ENCODE peak calls at places on chromosomes 7 and 10, in four cellular contexts. Y is ascending aorta, E is upper lobe of left lung, N is endodermal cell. I is an unnamed sample. For H3K36me3, the result is how much of the 10 kb centered on the place peaks cover.

GRCh38 chr10:91284486-91285090 is 64.1 kb downstream of the PCGF5 start:
- DNase-seq in Y (no peak), N (no peak), E (no peak), I (no peak)

GRCh38 chr10:60367014-60367413 is 22.7 kb downstream of the ANK3 start:
- DNase-seq in E (no peak), Y (no peak), N (no peak), I (no peak)

GRCh38 chr7:38632411-38632810 is 1.2 kb upstream of the AMPH start:
- DNase-seq in E (no peak), N (no peak), Y (no peak), I (no peak)

GRCh38 chr10:107616463-107617131 is 452.1 kb upstream of the SORCS1 start:
- DNase-seq in N (no peak), Y (no peak), E (no peak), I (no peak)

GRCh38 chr10:122113161-122113944 is 124.4 kb downstream of the TACC2 start:
- DNase-seq in E (peak), N (peak), Y (peak), I (no peak)

GRCh38 chr7:156095908-156096539 is 283.8 kb upstream of the SHH start:
- DNase-seq in E (no peak), Y (no peak), N (peak), I (no peak)

GRCh38 chr10:50600286-50600685 is 23.5 kb downstream of the SGMS1 start:
- DNase-seq in Y (no peak), E (no peak), N (no peak), I (no peak)

GRCh38 chr7:41544241-41544640 is 158.6 kb downstream of the INHBA start:
- DNase-seq in E (no peak), N (no peak), Y (no peak), I (no peak)

GRCh38 chr10:92690211-92691041 is 671 bp downstream of the HHEX start:
- DNase-seq in E (peak), Y (no peak), N (peak), I (no peak)

GRCh38 chr10:125820705-125821104 is 2.4 kb downstream of the UROS start:
- DNase-seq in N (peak), Y (no peak), E (no peak), I (no peak)

GRCh38 chr10:130138479-130138866 is 2.3 kb downstream of the GLRX3 start:
- DNase-seq in N (no peak), E (peak), Y (no peak), I (no peak)

GRCh38 chr7:47670738-47671137 is 88.8 kb upstream of the TNS3 start:
- DNase-seq in N (no peak), E (no peak), Y (no peak), I (peak)

GRCh38 chr10:103451091-103451801 is 924 bp downstream of the CALHM2 start:
- DNase-seq in Y (no peak), N (no peak), E (peak), I (peak)

GRCh38 chr7:12737836-12738235 is 50.4 kb downstream of the ARL4A start:
- DNase-seq in Y (no peak), N (no peak), E (no peak), I (no peak)

GRCh38 chr10:125037145-125037544 is 95.2 kb downstream of the ZRANB1 start:
- DNase-seq in Y (no peak), N (peak), E (peak), I (no peak)

GRCh38 chr7:100219271-100219737 is 445 bp upstream of the PVRIG start:
- DNase-seq in Y (no peak), E (no peak), N (no peak), I (no peak)

GRCh38 chr7:143375298-143376034 is 5.7 kb upstream of the ZYX start:
- DNase-seq in N (peak), E (peak), Y (no peak), I (no peak)

GRCh38 chr10:129343141-129343540 is 123.9 kb upstream of the MGMT start:
- DNase-seq in E (no peak), Y (no peak), N (no peak), I (no peak)

GRCh38 chr7:38550881-38551280 is 80.3 kb downstream of the AMPH start:
- DNase-seq in N (no peak), E (no peak), Y (no peak), I (no peak)

GRCh38 chr7:117118579-117119180 is 165.4 kb downstream of the ST7 start:
- DNase-seq in Y (no peak), E (no peak), N (no peak), I (no peak)

GRCh38 chr10:122519144-122519543 is 41.4 kb upstream of the DMBT1 start:
- DNase-seq in E (no peak), Y (no peak), N (no peak), I (no peak)

GRCh38 chr10:103545771-103546281 is 52.3 kb downstream of the NEURL1 start:
- DNase-seq in N (no peak), Y (no peak), E (no peak), I (no peak)

GRCh38 chr7:77426521-77427051 is 10.4 kb upstream of the GSAP start:
- DNase-seq in N (peak), E (no peak), Y (no peak), I (no peak)

GRCh38 chr10:63522129-63522687 is 1.0 kb downstream of the REEP3 start:
- DNase-seq in N (no peak), Y (no peak), E (no peak), I (no peak)

GRCh38 chr7:3439333-3440030 is 138.4 kb downstream of the SDK1 start:
- DNase-seq in Y (no peak), N (no peak), E (no peak), I (no peak)

GRCh38 chr10:12690525-12691139 is 310.9 kb downstream of the CCDC3 start:
- DNase-seq in N (no peak), Y (no peak), E (no peak), I (no peak)

GRCh38 chr10:9069136-9069535 is 1014.6 kb downstream of the GATA3 start:
- DNase-seq in E (no peak), Y (no peak), N (no peak), I (no peak)

GRCh38 chr7:51647931-51648351 is 331.3 kb upstream of the COBL start:
- DNase-seq in E (no peak), Y (no peak), N (peak), I (no peak)

GRCh38 chr7:18866359-18867036 is 250.9 kb downstream of the TWIST1 start:
- DNase-seq in E (peak), N (no peak), Y (peak), I (no peak)

GRCh38 chr10:8416755-8417154 is 362.3 kb downstream of the GATA3 start:
- DNase-seq in E (no peak), Y (no peak), N (no peak), I (no peak)

GRCh38 chr10:88270871-88271713 is 312.0 kb downstream of the RNLS start:
- DNase-seq in Y (no peak), E (no peak), N (no peak), I (no peak)

GRCh38 chr10:88273567-88273966 is 309.6 kb downstream of the RNLS start:
- DNase-seq in E (no peak), Y (no peak), N (no peak), I (no peak)

GRCh38 chr10:88270061-88270808 is 312.9 kb downstream of the RNLS start:
- DNase-seq in Y (no peak), E (no peak), N (no peak), I (no peak)

GRCh38 chr10:88272186-88272585 is 310.9 kb downstream of the RNLS start:
- DNase-seq in N (no peak), Y (no peak), E (no peak), I (no peak)

DNA sequence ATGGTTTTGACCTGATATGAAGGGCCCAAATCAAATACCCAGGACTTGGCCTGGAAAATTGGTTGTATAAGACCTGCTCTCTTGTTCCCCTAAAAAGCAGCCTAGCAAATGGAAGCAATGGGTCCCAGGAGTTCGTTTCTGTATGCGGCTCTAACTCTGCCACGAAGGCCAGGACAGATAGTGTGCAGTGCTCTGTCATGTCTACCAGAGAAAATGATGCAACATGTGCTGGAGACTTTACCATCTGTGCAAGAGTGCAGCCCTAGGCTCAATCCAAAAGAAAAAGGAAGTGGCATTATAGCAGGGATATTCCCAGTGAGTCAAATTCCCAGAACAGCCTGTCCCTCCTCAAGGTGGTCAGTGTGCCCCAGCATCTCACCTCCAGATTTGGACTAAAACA is 311.4 kb downstream of the RNLS start:
- DNase-seq in E (no peak), Y (no peak), N (no peak), I (no peak)
- H3K4me3 ChIP-seq in E (no peak), Y (no peak), N (no peak), I (no peak)

GRCh38 chr10:77513783-77514331 is 123.8 kb downstream of the KCNMA1 start:
- DNase-seq in N (peak), E (peak), Y (peak), I (no peak)
- H3K27ac ChIP-seq in N (peak), E (no peak), Y (peak), I (peak)

GRCh38 chr10:1366277-1366676 is 310.1 kb downstream of the WDR37 start:
- DNase-seq in Y (no peak), N (peak), E (no peak), I (no peak)

GRCh38 chr10:1367938-1368697 is 311.9 kb downstream of the WDR37 start:
- DNase-seq in E (no peak), Y (no peak), N (peak), I (no peak)

GRCh38 chr10:1365540-1366082 is 309.4 kb downstream of the WDR37 start:
- DNase-seq in N (peak), E (no peak), Y (no peak), I (no peak)

GRCh38 chr10:1368772-1369171 is 312.6 kb downstream of the WDR37 start:
- DNase-seq in N (peak), E (no peak), Y (no peak), I (no peak)

DNA sequence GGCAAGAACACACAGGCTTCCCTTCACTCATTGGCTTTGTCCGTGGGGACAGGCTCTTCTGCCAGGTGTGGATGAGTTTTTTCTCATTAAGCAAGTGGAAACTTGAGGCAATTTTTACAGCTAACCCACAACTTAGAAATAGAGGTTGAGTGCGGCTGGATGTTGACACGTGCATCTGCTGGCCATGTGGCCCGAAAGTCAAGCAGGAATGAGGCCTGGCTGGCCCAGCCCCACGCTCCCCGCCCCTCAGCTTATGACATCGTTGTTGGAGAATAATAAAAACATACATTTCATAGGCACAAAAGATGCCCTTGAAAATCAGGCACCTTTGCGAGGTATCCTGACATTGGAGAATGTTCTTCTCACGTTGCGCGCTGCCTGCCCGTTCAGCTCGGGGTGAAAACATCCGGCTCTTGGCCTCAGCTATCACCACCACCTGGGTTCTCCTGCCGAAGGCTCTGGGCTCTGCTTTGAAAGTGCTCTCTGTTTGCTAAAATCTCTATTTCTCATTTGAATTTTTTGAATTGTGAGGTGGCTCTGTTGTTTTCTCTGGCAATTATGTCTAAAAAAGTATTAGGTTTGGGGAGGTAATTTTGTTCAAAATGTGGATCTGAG is 310.7 kb downstream of the WDR37 start:
- DNase-seq in E (no peak), N (no peak), Y (no peak), I (no peak)
- H3K36me3 ChIP-seq in E (under half), N (under half), Y (under half), I (under half)

DNA sequence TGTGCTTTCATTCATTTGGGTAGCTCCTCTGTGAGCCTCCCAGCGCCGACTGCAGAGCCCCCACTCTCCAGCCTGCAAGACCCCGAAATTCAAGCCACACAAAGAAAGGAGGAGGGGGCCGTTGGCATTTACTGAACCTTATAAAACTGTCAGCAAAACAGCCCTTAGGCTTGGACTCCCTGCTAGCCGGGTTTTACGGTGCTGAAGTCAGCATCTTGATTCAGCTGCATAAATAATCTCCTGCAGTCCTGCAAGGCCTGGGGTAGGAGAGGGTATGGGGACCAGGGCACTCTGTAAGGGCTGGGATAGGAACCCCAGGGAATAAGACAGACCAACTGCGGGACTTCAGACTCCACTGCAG is 158.4 kb upstream of the PRKCQ start:
- DNase-seq in E (no peak), Y (no peak), N (peak), I (no peak)
- H3K4me3 ChIP-seq in E (no peak), Y (no peak), N (no peak), I (peak)

GRCh38 chr10:119119400-119119799 is 15.5 kb downstream of the DENND10 start:
- DNase-seq in N (no peak), E (no peak), Y (no peak), I (no peak)

GRCh38 chr10:119116326-119116951 is 12.5 kb downstream of the DENND10 start:
- DNase-seq in E (no peak), N (no peak), Y (no peak), I (no peak)

GRCh38 chr10:119113805-119114732 is 10.2 kb downstream of the DENND10 start:
- DNase-seq in E (peak), N (no peak), Y (no peak), I (no peak)

GRCh38 chr10:119118231-119118630 is 14.3 kb downstream of the DENND10 start:
- DNase-seq in Y (no peak), N (no peak), E (no peak), I (no peak)

DNA sequence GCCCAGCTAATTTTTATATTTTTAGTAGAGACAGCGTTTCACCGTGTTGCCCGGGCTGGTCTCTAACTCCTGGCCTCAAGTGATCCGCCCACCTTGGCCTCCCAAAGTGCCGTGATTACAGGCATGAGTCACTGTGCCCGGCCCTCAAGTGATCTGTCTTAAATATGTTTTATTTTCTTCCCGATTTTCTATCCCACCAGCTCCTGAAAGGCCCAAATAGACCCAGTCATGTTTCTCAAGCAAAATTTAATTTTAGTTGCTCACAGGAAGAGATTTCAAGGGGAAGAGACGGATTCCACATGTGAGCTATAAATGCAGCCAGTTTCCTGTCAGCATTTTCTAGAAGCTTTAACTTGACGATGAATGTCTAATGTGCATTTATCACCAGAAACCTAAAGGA is 12.0 kb downstream of the DENND10 start:
- DNase-seq in E (no peak), N (no peak), Y (no peak), I (no peak)
- H3K27ac ChIP-seq in E (no peak), N (no peak), Y (no peak), I (no peak)